ENCODE peak calls at places on chromosomes 4 and X, in four cellular contexts. F, I, U and S are unnamed samples.

GRCh38 chr4:181701911-181702310 is 541.3 kb upstream of the TENM3 start:
- DNase-seq in F (no peak), I (no peak), U (no peak), S (no peak)

GRCh38 chr4:176320976-176321361 is 1.2 kb downstream of the SPCS3 start:
- DNase-seq in F (no peak), I (no peak), U (no peak), S (no peak)

GRCh38 chrX:623599-624323 is 6.8 kb upstream of the SHOX start:
- DNase-seq in F (no peak), I (no peak), U (peak; percentile 29), S (no peak)

GRCh38 chr4:122139139-122139538 is 13.0 kb upstream of the BLTP1 start:
- DNase-seq in F (no peak), I (no peak), U (no peak), S (no peak)

GRCh38 chrX:49756692-49757091 is 60.9 kb upstream of the PAGE1 start:
- DNase-seq in F (no peak), I (no peak), U (no peak), S (no peak)

GRCh38 chr4:17117746-17118145 is 219.3 kb upstream of the LDB2 start:
- DNase-seq in F (no peak), I (no peak), U (no peak), S (no peak)

GRCh38 chrX:9133426-9133825 is 99.5 kb upstream of the FAM9B start:
- DNase-seq in F (no peak), I (no peak), U (no peak), S (no peak)

GRCh38 chr4:13642576-13642975 is 15.1 kb upstream of the BOD1L1 start:
- DNase-seq in F (no peak), I (peak; percentile 54), U (no peak), S (no peak)

GRCh38 chr4:125526420-125526819 is 211.7 kb downstream of the FAT4 start:
- DNase-seq in F (no peak), I (no peak), U (no peak), S (no peak)

GRCh38 chr4:24382381-24382780 is 202.0 kb downstream of the DHX15 start:
- DNase-seq in F (no peak), I (no peak), U (no peak), S (no peak)

GRCh38 chr4:86744570-86744969 is 104.6 kb downstream of the SLC10A6 start:
- DNase-seq in F (no peak), I (no peak), U (no peak), S (no peak)

GRCh38 chr4:35228318-35228717 is 1016.0 kb downstream of the ARAP2 start:
- DNase-seq in F (no peak), I (no peak), U (no peak), S (no peak)

GRCh38 chr4:107999932-108000539 is 10.3 kb downstream of the HADH start:
- DNase-seq in F (no peak), I (no peak), U (no peak), S (no peak)

GRCh38 chr4:155005395-155006087 is 202.9 kb upstream of the NPY2R start:
- DNase-seq in F (peak; percentile 15), I (no peak), U (no peak), S (no peak)

GRCh38 chr4:1376841-1377605 is 29.2 kb downstream of the NKX1-1 start:
- DNase-seq in F (no peak), I (peak; percentile 35), U (no peak), S (no peak)

GRCh38 chr4:8112036-8112576 is 46.5 kb downstream of the ABLIM2 start:
- DNase-seq in F (no peak), I (no peak), U (no peak), S (no peak)

GRCh38 chrX:47234583-47234982 is 1.8 kb downstream of the USP11 start:
- DNase-seq in F (no peak), I (no peak), U (no peak), S (peak; percentile 53)

GRCh38 chr4:7647932-7648812 is 213.4 kb upstream of the PSAPL1 start:
- DNase-seq in F (no peak), I (no peak), U (no peak), S (no peak)

GRCh38 chr4:141346144-141346543 is 125.4 kb downstream of the ZNF330 start:
- DNase-seq in F (peak; percentile 24), I (no peak), U (no peak), S (peak; percentile 44)

GRCh38 chr4:159382875-159383568 is 280.1 kb downstream of the RAPGEF2 start:
- DNase-seq in F (no peak), I (no peak), U (no peak), S (no peak)

GRCh38 chr4:156999175-156999517 is 27.5 kb upstream of the PDGFC start:
- DNase-seq in F (peak; percentile 87), I (no peak), U (peak; percentile 93), S (no peak)

GRCh38 chrX:40323977-40324376 is 226.2 kb upstream of the BCOR start:
- DNase-seq in F (no peak), I (no peak), U (no peak), S (no peak)

GRCh38 chrX:1807301-1807731 is 192.5 kb downstream of the ASMT start:
- DNase-seq in F (no peak), I (no peak), U (no peak), S (no peak)

GRCh38 chr4:101306225-101306624 is 41.1 kb downstream of the PPP3CA start:
- DNase-seq in F (no peak), I (no peak), U (no peak), S (no peak)

GRCh38 chrX:140712413-140713173 is 3.0 kb downstream of the LINC00632 start:
- DNase-seq in F (no peak), I (peak; percentile 53), U (no peak), S (no peak)

GRCh38 chr4:72390409-72390808 is 178.6 kb downstream of the ADAMTS3 start:
- DNase-seq in F (no peak), I (no peak), U (no peak), S (no peak)

GRCh38 chr4:164977243-164978164 is at the start of gene TRIM61:
- DNase-seq in F (no peak), I (peak; percentile 74), U (no peak), S (peak; percentile 98)
- H3K27ac ChIP-seq in F (no peak within 1 kb of the TSS), I (no peak within 1 kb of the TSS), U (no peak within 1 kb of the TSS), S (no peak within 1 kb of the TSS)

DNA sequence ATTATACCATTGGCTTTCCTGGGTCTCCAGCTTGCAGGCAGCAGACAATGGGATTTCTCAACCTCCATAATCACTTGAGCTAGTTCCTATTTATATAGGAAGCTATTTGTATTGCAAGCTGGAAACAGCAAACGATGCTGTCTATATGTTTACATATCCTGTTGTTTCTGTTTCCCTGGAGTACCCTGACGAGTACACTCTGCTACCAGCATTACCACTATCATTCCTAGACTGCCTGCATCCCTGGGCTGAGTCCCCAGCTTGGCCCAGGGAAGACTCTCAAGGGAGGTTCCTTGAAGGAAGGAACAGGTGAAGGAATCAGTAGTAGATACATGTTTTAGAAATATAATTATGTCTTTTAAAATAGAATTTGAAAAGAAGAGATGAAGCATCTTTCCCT is 81.4 kb downstream of the EVC2 start:
- DNase-seq in F (no peak), I (no peak), U (no peak), S (no peak)
- H3K27ac ChIP-seq in F (no peak overlapping the region), I (no peak overlapping the region), U (no peak overlapping the region), S (no peak overlapping the region)

GRCh38 chr4:2494992-2495391 is 26.1 kb downstream of the RNF4 start:
- DNase-seq in F (no peak), I (peak; percentile 53), U (no peak), S (no peak)
- H3K27ac ChIP-seq in F (no peak overlapping the region), I (no peak overlapping the region), U (no peak overlapping the region), S (no peak overlapping the region)

DNA sequence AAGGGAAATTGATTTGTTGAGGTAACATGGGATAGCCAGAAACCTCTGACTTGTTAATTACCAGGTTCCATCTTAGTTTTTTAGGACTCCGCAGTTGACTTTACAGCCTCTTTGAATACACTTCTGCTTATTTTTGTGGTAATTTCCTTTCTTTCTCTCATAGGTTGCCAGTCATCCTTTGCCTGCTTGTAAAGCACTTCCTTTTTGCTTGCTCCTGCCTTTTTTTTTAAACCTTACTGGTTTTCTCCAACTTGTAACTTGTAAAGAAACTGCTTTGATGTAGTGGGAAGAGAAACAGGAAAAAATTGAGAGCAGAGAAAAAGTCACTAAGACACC is 2.6 kb downstream of the PGK1 start:
- DNase-seq in F (no peak), I (no peak), U (no peak), S (no peak)
- H3K27ac ChIP-seq in F (no peak overlapping the region), I (no peak overlapping the region), U (no peak overlapping the region), S (no peak overlapping the region)

DNA sequence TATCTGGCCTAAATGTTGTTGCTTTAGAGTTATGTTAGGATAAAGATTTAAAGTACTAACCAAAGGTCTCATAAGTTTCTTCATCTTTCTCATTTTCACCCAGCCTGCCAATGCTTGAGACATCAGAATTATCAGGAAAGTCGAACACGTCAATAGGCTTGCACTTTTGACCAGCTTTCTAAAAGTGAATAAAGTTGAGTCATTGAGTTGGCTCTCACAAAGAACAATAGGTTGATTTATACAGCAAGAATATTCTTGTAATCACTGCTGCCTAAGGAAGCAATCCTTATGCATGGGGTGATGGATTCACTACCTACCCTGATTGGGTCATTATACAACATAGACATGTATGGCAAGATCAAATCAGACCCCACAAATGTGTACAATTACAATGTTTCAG is 5.0 kb downstream of the CENPU start:
- DNase-seq in F (no peak), I (no peak), U (no peak), S (no peak)
- H3K27ac ChIP-seq in F (no peak overlapping the region), I (no peak overlapping the region), U (peak overlapping the region; percentile 3), S (peak overlapping the region; percentile 27)

DNA sequence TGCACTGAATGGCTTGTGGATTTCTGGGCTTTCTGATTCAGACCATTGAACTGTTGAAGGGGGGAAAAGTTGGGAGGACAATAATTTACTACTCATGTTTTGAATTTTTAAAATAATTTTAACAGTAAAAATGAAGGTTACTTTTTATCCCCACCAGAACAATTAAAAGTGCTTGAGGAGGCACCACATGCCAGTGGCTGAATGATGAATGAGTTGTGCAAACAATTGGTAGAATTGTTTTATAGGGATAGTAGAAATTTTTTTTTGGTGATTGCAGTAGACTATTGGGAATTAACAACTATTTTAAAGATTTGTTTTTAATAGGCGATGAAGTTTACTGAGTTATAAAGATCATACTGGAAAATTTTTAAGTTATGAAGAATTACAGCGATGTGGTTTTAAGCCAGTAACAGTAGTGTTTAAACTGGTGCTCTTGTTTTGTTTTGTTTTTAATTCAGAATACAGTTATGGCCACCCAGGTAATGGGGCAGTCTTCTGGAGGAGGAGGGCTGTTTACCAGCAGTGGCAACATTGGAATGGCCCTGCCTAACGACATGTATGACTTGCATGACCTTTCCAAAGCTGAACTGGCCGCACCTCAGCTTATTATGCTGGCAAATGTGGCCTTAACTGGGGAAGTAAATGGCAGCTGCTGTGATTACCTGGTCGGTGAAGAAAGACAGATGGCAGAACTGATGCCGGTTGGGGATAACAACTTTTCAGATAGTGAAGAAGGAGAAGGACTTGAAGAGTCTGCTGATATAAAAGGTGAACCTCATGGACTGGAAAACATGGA is 2.7 kb downstream of the REST start:
- DNase-seq in F (no peak), I (no peak), U (no peak), S (no peak)
- H3K27ac ChIP-seq in F (no peak overlapping the region), I (no peak overlapping the region), U (peak overlapping the region; percentile 73), S (peak overlapping the region; percentile 83)

GRCh38 chr4:163161536-163162205 is 5.0 kb downstream of the NAF1 start:
- DNase-seq in F (no peak), I (no peak), U (no peak), S (no peak)
- H3K27ac ChIP-seq in F (no peak overlapping the region), I (no peak overlapping the region), U (no peak overlapping the region), S (no peak overlapping the region)

DNA sequence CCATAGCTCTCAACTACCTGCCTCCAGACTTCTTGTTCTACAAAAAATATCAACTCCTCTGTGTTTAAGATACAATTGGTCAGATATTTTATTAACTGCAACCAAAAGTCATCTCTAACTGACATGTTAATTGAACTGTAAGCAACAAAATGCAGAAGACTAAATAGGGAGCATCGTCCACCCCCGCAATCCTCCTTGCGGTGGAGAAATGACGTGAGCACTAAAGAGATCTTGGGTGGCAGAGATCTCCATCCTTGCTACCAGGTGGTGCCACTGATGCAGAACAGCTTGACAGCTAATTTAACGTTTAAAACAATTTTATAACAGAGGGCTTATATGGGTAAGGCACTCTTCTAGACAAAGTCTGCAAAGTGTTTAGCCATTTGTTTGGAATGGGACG is 164.4 kb upstream of the FTHL17 start:
- DNase-seq in F (no peak), I (no peak), U (no peak), S (no peak)
- H3K27ac ChIP-seq in F (no peak overlapping the region), I (no peak overlapping the region), U (no peak overlapping the region), S (no peak overlapping the region)